ENCODE peak calls at places on chromosomes 6 and 20, in four cellular contexts. O is MM.1S, N is mammary epithelial cell, X is fibroblast of villous mesenchyme. K is an unnamed sample.

GRCh38 chr6:117233146-117233545 is 32.2 kb upstream of the VGLL2 start:
- DNase-seq in N (no peak), O (no peak), X (no peak), K (peak)

GRCh38 chr6:157768304-157768703 is 54.7 kb upstream of the SNX9 start:
- DNase-seq in N (no peak), O (no peak), X (no peak), K (no peak)

GRCh38 chr6:79602859-79603258 is 28.3 kb upstream of the SH3BGRL2 start:
- DNase-seq in X (no peak), O (no peak), N (no peak), K (no peak)

GRCh38 chr6:165849539-165850430 is 186.7 kb upstream of the PDE10A start:
- DNase-seq in N (no peak), O (no peak), X (no peak), K (no peak)

GRCh38 chr20:52219441-52219840 is 27.9 kb upstream of the ZFP64 start:
- DNase-seq in X (peak), O (peak), N (no peak), K (no peak)

GRCh38 chr6:28161410-28162079 is 19.9 kb downstream of the ZKSCAN8 start:
- DNase-seq in X (peak), N (peak), O (peak), K (peak)

GRCh38 chr20:57470212-57470522 is 54.8 kb downstream of the CTCFL start:
- DNase-seq in O (no peak), X (no peak), N (no peak), K (no peak)

GRCh38 chr6:52415917-52416628 is 4.1 kb upstream of the EFHC1 start:
- DNase-seq in X (peak), N (no peak), O (no peak), K (peak)

GRCh38 chr6:46014054-46014453 is 1.6 kb downstream of the CLIC5 start:
- DNase-seq in N (no peak), O (no peak), X (no peak), K (no peak)

GRCh38 chr20:7930386-7930785 is 9.9 kb downstream of the HAO1 start:
- DNase-seq in O (no peak), X (no peak), N (no peak), K (no peak)

GRCh38 chr20:37914672-37915433 is 11.9 kb downstream of the VSTM2L start:
- DNase-seq in N (no peak), O (no peak), X (no peak), K (no peak)

GRCh38 chr20:20498081-20498861 is 130.4 kb downstream of the INSM1 start:
- DNase-seq in X (no peak), O (no peak), N (no peak), K (no peak)

GRCh38 chr20:50810063-50810462 is 15.2 kb downstream of the BCAS4 start:
- DNase-seq in X (no peak), O (no peak), N (no peak), K (peak)

GRCh38 chr6:35599761-35600658 is 87.3 kb upstream of the TULP1 start:
- DNase-seq in X (no peak), N (no peak), O (no peak), K (peak)

GRCh38 chr6:44561832-44562496 is 174.5 kb downstream of the CDC5L start:
- DNase-seq in N (no peak), O (no peak), X (no peak), K (no peak)

GRCh38 chr6:41302638-41303037 is 16.2 kb upstream of the TREM1 start:
- DNase-seq in X (no peak), N (no peak), O (no peak), K (no peak)

GRCh38 chr6:131073577-131073976 is 10.5 kb upstream of the EPB41L2 start:
- DNase-seq in O (no peak), N (no peak), X (no peak), K (no peak)

GRCh38 chr20:19932170-19932667 is 84.9 kb upstream of the NAA20 start:
- DNase-seq in X (peak), O (no peak), N (peak), K (peak)

GRCh38 chr20:57649617-57650015 is 29.4 kb upstream of the ZBP1 start:
- DNase-seq in X (no peak), N (no peak), O (no peak), K (no peak)

GRCh38 chr6:76701610-76702009 is 629.1 kb upstream of the IMPG1 start:
- DNase-seq in X (peak), N (no peak), O (no peak), K (peak)

GRCh38 chr6:145530454-145530853 is 204.9 kb downstream of the EPM2A start:
- DNase-seq in X (no peak), N (no peak), O (no peak), K (no peak)

GRCh38 chr6:36956111-36956820 is 1.7 kb downstream of the PI16 start:
- DNase-seq in N (peak), O (no peak), X (no peak), K (no peak)

GRCh38 chr6:3231213-3232016 is 4.0 kb upstream of the TUBB2B start:
- DNase-seq in O (no peak), X (peak), N (peak), K (peak)

GRCh38 chr20:43799150-43799711 is 72.4 kb upstream of the GTSF1L start:
- DNase-seq in O (no peak), N (no peak), X (no peak), K (peak)

GRCh38 chr6:111631018-111631417 is 25.3 kb upstream of the TRAF3IP2 start:
- DNase-seq in N (no peak), O (no peak), X (no peak), K (no peak)

GRCh38 chr6:163413345-163414116 is 987 bp upstream of the QKI start:
- DNase-seq in O (peak), X (peak), N (peak), K (peak)

GRCh38 chr20:39108746-39109145 is 146.6 kb downstream of the DHX35 start:
- DNase-seq in N (peak), O (no peak), X (peak), K (peak)

GRCh38 chr6:156848123-156848522 is 70.9 kb downstream of the ARID1B start:
- DNase-seq in X (no peak), N (no peak), O (no peak), K (no peak)

GRCh38 chr6:322205-322930 is 30.1 kb downstream of the DUSP22 start:
- DNase-seq in X (no peak), O (peak), N (no peak), K (no peak)

GRCh38 chr6:19210849-19211590 is 626.1 kb upstream of the ID4 start:
- DNase-seq in O (no peak), N (no peak), X (no peak), K (no peak)

GRCh38 chr20:59354460-59354859 is 54.0 kb downstream of the EDN3 start:
- DNase-seq in O (no peak), N (no peak), X (no peak), K (no peak)

GRCh38 chr6:142381845-142382378 is 80.1 kb downstream of the ADGRG6 start:
- DNase-seq in X (peak), O (no peak), N (no peak), K (no peak)

GRCh38 chr6:108550256-108550655 is 10.5 kb upstream of the FOXO3 start:
- DNase-seq in X (no peak), N (no peak), O (no peak), K (no peak)

GRCh38 chr20:46770330-46771194 is 61.1 kb downstream of the SLC2A10 start:
- DNase-seq in X (no peak), N (peak), O (no peak), K (no peak)

GRCh38 chr20:38229376-38230252 is 30.9 kb downstream of the KIAA1755 start:
- DNase-seq in N (no peak), X (peak), O (no peak), K (peak)

GRCh38 chr6:109834131-109834530 is 143.0 kb downstream of the FIG4 start:
- DNase-seq in O (no peak), N (no peak), X (no peak), K (peak)
- TF ChIP-seq CTCF in O (no peak), N (no peak), X (no peak), K (no peak)

GRCh38 chr6:149225370-149225769 is 92.1 kb upstream of the TAB2 start:
- DNase-seq in N (no peak), O (no peak), X (no peak), K (no peak)

GRCh38 chr6:149231786-149232185 is 85.7 kb upstream of the TAB2 start:
- DNase-seq in N (no peak), X (peak), O (no peak), K (peak)

GRCh38 chr6:149225946-149226345 is 91.6 kb upstream of the TAB2 start:
- DNase-seq in O (no peak), X (no peak), N (no peak), K (no peak)

GRCh38 chr6:149230729-149231434 is 86.6 kb upstream of the TAB2 start:
- DNase-seq in N (no peak), O (no peak), X (no peak), K (no peak)

DNA sequence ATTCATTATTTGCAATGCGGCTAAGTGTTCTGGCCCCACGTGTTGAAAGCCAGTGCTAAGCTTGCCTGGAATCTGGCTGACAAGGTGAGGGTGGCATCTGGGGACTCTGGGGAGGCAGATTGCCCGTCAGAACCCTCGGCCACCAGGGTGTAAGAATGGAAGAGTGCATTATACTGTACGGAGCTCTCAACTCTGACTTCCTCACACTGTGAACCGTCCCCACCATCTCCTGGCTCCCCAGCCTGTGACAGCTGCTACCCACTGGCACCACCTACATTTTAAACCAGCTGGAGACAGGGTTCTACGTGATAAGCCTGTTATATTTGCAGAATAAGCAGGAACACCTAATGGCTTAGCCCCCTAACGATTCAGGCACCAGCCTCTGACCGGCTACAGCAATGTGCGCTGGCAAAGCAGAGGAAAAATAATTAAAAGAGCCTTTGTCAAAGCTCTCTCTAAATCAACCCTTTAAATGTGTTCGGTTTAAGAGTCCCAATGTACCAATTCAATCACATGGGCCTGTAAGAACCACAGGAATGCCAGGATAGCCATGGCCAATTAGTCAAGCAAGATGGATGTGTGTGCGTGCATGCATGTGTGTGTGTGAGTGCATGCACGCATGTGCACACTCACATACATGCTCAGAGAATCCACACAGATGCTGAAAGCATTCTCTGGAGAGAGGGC is 89.1 kb upstream of the TAB2 start:
- DNase-seq in O (no peak), X (no peak), N (no peak), K (no peak)
- H3K4me3 ChIP-seq in O (no peak), X (no peak), N (no peak), K (no peak)

GRCh38 chr6:70108230-70108629 is 194.7 kb downstream of the COL9A1 start:
- DNase-seq in X (peak), N (peak), O (peak), K (peak)
- TF ChIP-seq CTCF in X (peak), N (peak), O (peak), K (peak)

GRCh38 chr6:30071081-30071818 is 4.3 kb downstream of the PPP1R11 start:
- DNase-seq in N (no peak), O (no peak), X (peak), K (peak)
- H3K4me3 ChIP-seq in N (no peak), O (no peak), X (peak), K (peak)

GRCh38 chr6:169449221-169449620 is 195.6 kb upstream of the THBS2 start:
- DNase-seq in X (no peak), N (no peak), O (no peak), K (peak)

GRCh38 chr6:169450097-169450496 is 196.5 kb upstream of the THBS2 start:
- DNase-seq in X (no peak), N (no peak), O (no peak), K (no peak)

GRCh38 chr6:169441292-169441691 is 187.6 kb upstream of the THBS2 start:
- DNase-seq in N (no peak), X (no peak), O (no peak), K (no peak)

GRCh38 chr6:169445661-169446581 is 192.3 kb upstream of the THBS2 start:
- DNase-seq in O (no peak), X (no peak), N (no peak), K (no peak)

GRCh38 chr6:169445227-169445626 is 191.6 kb upstream of the THBS2 start:
- DNase-seq in O (no peak), N (no peak), X (no peak), K (no peak)
- TF ChIP-seq CTCF in O (no peak), N (no peak), X (peak), K (peak)